ENCODE peak calls at places on chromosomes 2 and 18, in eight cellular contexts. J is colonic mucosa; G is body of pancreas; Q is cardiac muscle cell; L is CD4-positive, CD25-positive, alpha-beta regulatory T cell; K is tibial nerve; U is MM.1S; T is hepatocyte. V is an unnamed sample. For H3K9me3, the result is how much of the 10 kb centered on the place peaks cover.

GRCh38 chr2:190947711-190948251 is 66.2 kb downstream of the STAT1 start:
- DNase-seq in J (no peak), G (no peak), Q (peak), L (no peak), K (no peak), U (peak), T (peak), V (no peak)

GRCh38 chr2:221068123-221068522 is 504.0 kb downstream of the EPHA4 start:
- DNase-seq in J (no peak), G (no peak), Q (no peak), L (no peak), K (no peak), U (no peak), T (no peak), V (no peak)

GRCh38 chr2:71939588-71940535 is 207.8 kb downstream of the CYP26B1 start:
- DNase-seq in J (peak), G (no peak), Q (no peak), L (no peak), K (peak), U (no peak), T (no peak), V (no peak)

GRCh38 chr2:390959-391358 is 103.1 kb upstream of the ALKAL2 start:
- DNase-seq in J (no peak), G (no peak), Q (no peak), L (no peak), K (no peak), U (no peak), T (no peak), V (no peak)

GRCh38 chr2:135820003-135820618 is 16.9 kb downstream of the LCT start:
- DNase-seq in J (no peak), G (no peak), Q (no peak), L (no peak), K (no peak), U (no peak), T (no peak), V (no peak)

GRCh38 chr2:36329251-36329650 is 26.3 kb upstream of the CRIM1 start:
- DNase-seq in J (no peak), G (no peak), Q (no peak), L (no peak), K (no peak), U (no peak), T (no peak), V (no peak)

GRCh38 chr2:63977904-63978303 is 41.3 kb downstream of the VPS54 start:
- DNase-seq in J (no peak), G (no peak), Q (no peak), L (peak), K (no peak), U (peak), T (no peak), V (peak)

GRCh38 chr2:182259629-182260150 is 167.1 kb downstream of the PDE1A start:
- DNase-seq in J (no peak), G (no peak), Q (no peak), L (no peak), K (no peak), U (no peak), T (no peak), V (no peak)

GRCh38 chr18:59864446-59864764 is 35.4 kb upstream of the PMAIP1 start:
- DNase-seq in J (no peak), G (no peak), Q (no peak), L (no peak), K (no peak), U (no peak), T (no peak), V (no peak)

GRCh38 chr2:8477511-8478132 is 204.2 kb upstream of the ID2 start:
- DNase-seq in J (no peak), G (no peak), Q (no peak), L (no peak), K (no peak), U (peak), T (no peak), V (peak)

GRCh38 chr2:54716375-54716774 is 7.1 kb upstream of the EML6 start:
- DNase-seq in J (no peak), G (no peak), Q (no peak), L (no peak), K (no peak), U (no peak), T (no peak), V (no peak)
- H3K9me3 ChIP-seq in J (under half), G (under half), Q (under half), L (under half), K (under half), U (under half), T (under half), V (under half)

DNA sequence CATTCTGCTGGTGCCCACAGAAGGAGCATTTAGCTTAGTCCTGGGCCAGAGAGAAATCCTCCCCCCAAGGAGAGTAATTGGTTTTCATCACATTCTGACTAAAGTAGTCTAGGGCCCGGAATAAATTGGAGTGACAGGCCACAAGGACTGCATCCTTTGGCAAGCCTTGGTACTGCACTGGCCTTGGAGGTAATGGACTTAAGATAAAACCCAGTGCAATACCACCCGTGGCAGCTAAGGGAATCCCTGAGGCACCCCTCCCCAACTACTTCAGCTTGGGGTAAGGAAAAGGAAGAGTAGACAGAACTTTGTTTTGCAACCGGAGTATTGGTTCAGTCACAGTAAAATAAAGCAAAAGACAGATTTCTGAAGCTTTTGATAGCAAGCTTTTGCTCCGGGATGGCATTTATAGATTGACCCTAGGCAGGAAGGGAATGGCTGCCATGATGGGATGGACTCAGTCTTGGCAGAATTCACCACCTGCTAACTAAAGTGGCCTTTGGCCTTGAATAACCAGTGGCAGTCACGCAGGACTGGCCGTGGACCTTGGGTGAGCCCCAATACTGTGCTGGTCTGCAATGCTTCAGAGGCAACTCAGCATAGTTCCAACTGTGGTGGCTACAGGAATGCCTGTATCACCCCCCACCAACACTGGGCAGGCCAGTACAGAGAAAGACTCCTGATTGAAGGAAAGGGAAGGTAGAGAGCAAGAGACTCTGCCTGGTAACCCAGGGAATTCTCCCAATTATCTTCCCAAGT is 14.1 kb downstream of the ORC4 start:
- DNase-seq in J (no peak), G (no peak), Q (no peak), L (no peak), K (no peak), U (no peak), T (no peak), V (no peak)
- H3K9me3 ChIP-seq in J (under half), G (under half), Q (under half), L (under half), K (under half), U (under half), T (under half), V (under half)

DNA sequence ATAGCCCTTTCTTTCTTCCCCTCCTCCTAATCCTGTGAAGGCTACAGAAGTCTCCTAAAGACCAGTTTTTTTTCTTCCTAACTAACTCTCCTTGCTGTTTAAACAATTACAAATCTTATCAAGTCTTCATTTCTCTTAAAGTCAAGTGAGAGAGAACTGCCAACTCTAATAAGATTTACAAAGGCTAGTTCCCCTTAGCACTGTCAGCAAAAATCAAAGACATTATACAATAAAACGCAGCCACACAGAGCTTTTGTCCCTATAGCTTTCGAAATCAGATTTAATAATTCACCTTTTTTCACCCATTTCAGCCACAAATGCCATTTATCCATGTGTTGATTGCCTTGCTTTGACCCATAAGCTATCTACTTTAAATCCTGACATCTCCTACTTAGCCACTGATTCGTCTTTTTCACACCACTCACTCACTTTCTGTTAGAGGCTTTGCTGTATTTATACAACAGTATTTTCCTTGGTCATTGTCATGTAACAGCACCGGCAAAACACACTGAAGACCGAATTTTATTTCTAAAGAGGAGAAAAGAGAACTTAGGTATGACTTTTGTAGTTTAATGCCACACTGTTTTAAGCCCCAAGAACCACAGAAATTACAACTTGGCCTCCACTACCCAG is 5.9 kb downstream of the NRXN1 start:
- DNase-seq in J (no peak), G (no peak), Q (no peak), L (no peak), K (no peak), U (no peak), T (no peak), V (no peak)
- H3K9me3 ChIP-seq in J (under half), G (under half), Q (under half), L (under half), K (under half), U (under half), T (under half), V (under half)

DNA sequence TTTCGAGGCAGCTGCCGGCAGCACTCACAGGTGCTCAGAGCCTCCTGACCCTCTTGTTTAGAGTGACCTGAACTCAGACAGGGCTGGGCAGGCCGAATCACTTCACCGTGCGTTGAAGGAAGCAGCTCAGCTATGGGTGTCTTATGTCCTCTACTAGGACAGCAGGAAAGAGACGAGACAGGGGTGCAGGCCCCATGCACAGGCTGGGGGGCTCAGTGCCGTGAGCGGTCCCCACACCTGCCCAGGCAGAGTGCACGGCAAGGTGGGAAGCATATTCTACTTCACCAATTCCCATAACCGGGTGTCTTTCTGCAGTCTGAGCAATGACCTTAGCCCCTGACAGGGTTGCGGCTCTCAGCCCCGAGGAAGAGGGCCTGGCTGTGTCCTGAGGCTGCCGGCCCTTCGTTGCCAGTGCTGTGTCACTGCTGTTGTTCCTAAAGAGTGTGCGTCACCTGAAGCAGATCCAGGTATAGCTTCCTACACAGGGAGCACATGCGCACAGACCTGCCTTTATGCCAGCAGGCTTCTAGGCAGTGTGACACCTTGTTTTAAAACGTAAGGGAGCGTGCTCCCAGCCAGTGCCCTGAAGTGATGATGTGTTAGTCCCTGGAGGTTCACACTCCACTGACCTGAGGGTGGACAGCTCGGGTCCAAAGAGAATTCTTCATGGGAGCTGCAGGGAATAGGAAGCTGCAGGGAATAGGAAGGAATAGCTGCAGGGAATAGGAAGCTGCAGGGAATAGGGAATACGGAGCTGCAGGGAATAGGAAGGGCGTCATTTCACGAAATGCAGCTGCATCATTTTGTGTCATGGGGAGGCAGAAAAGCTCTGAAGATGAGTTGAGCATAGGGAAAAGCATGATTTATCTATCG is 207.9 kb upstream of the SALL3 start:
- DNase-seq in J (no peak), G (no peak), Q (no peak), L (no peak), K (no peak), U (no peak), T (no peak), V (no peak)
- H3K9me3 ChIP-seq in J (under half), G (under half), Q (under half), L (under half), K (under half), U (under half), T (under half), V (under half)

DNA sequence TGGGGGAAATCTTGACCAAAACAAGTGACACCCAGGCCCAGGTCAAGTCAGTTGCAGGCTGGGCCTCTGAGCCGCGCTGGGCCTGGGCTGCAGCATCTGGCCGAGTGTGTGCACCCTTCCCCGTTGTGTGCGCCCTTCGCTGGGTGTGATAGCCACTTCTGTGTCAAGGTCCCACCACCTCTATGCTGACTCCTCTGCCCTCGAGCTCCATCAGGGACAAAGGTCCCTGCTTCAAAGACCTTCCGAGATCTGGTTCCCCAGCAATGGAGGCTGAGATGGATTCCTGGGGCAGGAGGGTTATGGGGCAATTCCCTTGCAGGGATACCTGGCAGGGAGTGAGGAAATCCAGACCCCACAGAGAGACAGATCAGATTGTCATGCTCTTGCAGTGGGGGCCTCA is 93.6 kb downstream of the PIEZO2 start:
- DNase-seq in J (no peak), G (no peak), Q (no peak), L (no peak), K (no peak), U (no peak), T (no peak), V (no peak)
- H3K9me3 ChIP-seq in J (under half), G (under half), Q (under half), L (under half), K (under half), U (under half), T (under half), V (under half)

DNA sequence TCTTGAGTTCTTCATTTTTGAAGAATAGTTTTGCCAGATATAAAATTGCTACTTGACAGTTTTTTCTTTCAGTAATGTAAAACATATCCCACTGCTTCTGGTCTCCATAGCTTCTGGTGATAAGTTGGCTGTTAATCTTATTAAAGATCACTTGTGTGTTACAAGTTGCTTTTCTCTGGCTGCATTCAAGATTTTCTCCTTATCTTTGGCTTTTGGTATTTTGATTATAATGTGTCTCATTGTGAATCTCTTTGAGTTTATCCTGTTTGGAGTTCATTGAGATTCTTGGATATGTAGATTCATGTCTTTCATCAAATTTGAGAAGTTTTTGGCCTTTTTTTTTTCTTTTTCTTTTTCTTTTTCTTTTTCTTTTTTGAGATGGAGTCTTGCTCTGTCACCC is 20.2 kb upstream of the ADNP2 start:
- DNase-seq in J (no peak), G (no peak), Q (no peak), L (no peak), K (no peak), U (no peak), T (no peak), V (no peak)
- H3K9me3 ChIP-seq in J (under half), G (under half), Q (under half), L (under half), K (under half), U (under half), T (under half), V (under half)

DNA sequence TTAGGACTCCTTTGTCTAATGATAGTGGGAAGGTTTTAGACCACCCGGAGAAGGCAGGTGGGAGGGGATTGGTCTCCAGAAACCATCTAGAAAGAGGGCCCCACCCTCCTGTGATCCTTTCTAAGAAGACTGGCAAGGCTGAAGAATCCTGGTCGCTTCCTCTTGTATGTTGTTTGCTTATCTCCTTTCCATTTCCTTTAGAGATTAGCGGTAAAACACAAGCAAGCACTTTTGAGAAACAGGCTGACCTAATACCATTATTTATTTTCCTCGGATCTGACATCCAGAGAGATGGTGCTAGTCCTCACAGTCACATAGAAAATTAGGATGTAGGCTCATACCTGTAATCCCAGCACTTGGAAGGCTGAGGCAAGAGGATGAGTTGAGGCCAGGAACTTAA is 45.2 kb upstream of the SPRED2 start:
- DNase-seq in J (no peak), G (no peak), Q (no peak), L (no peak), K (no peak), U (no peak), T (no peak), V (no peak)
- H3K9me3 ChIP-seq in J (under half), G (under half), Q (under half), L (under half), K (under half), U (under half), T (under half), V (under half)